ENCODE peak calls at places on chromosomes 6 and 20, in ten cellular contexts. H is adrenal gland, G is tibial nerve, D is IMR-90, T is esophagus squamous epithelium, B is gastrocnemius medialis, Q is ovary, J is HepG2, P is upper lobe of left lung, Y is transverse colon. S is an unnamed sample.

GRCh38 chr6:34836451-34836850 is 44.6 kb downstream of the BLTP3A start:
- DNase-seq in H (no peak), B (no peak), D (no peak), P (no peak), J (no peak), Q (no peak), Y (no peak), T (no peak), G (no peak), S (no peak)

GRCh38 chr6:107827541-107827940 is 3.4 kb upstream of the SCML4 start:
- DNase-seq in Q (no peak), H (no peak), P (no peak), J (no peak), G (no peak), D (no peak), B (no peak), Y (no peak), T (no peak), S (no peak)

GRCh38 chr6:80553071-80553740 is 446.7 kb downstream of the BCKDHB start:
- DNase-seq in T (no peak), H (no peak), Q (no peak), D (no peak), G (no peak), P (no peak), B (no peak), Y (no peak), J (no peak), S (peak; percentile 23)

GRCh38 chr6:86916393-86916792 is 20.9 kb upstream of the HTR1E start:
- DNase-seq in H (no peak), J (no peak), D (no peak), Y (no peak), P (no peak), Q (no peak), G (no peak), T (no peak), B (no peak), S (no peak)

GRCh38 chr6:1631251-1631650 is 21.5 kb downstream of the FOXC1 start:
- DNase-seq in G (no peak), D (no peak), T (no peak), Y (no peak), J (no peak), B (no peak), P (no peak), H (no peak), Q (no peak), S (no peak)

GRCh38 chr6:132060591-132060990 is 109.4 kb upstream of the CCN2 start:
- DNase-seq in Q (no peak), D (peak; percentile 97), J (peak; percentile 23), B (no peak), T (no peak), P (no peak), Y (no peak), H (no peak), G (no peak), S (no peak)

GRCh38 chr6:137879885-137880430 is 12.9 kb downstream of the TNFAIP3 start:
- DNase-seq in D (no peak), T (no peak), J (no peak), P (no peak), G (no peak), Q (no peak), Y (no peak), B (no peak), H (no peak), S (no peak)

GRCh38 chr6:166169549-166170421 is 2.1 kb upstream of the TBXT start:
- DNase-seq in P (no peak), H (no peak), B (no peak), J (no peak), D (no peak), T (no peak), Q (no peak), Y (no peak), G (no peak), S (no peak)

GRCh38 chr6:24718449-24719124 is 367 bp downstream of the C6orf62 start:
- DNase-seq in Q (no peak), H (no peak), P (no peak), D (no peak), Y (no peak), T (no peak), G (no peak), J (no peak), B (no peak), S (no peak)

GRCh38 chr6:24720131-24720603 is 1.2 kb upstream of the C6orf62 start:
- DNase-seq in Q (peak; percentile 75), Y (peak; percentile 70), G (no peak), B (peak; percentile 51), J (peak; percentile 32), P (peak; percentile 94), H (peak; percentile 52), T (no peak), D (peak; percentile 28), S (peak; percentile 72)

GRCh38 chr6:24720604-24721460 is 1.9 kb upstream of the C6orf62 start:
- DNase-seq in J (peak; percentile 100), G (peak; percentile 100), H (peak; percentile 100), P (peak; percentile 98), T (peak; percentile 98), Q (peak; percentile 100), B (peak; percentile 100), D (peak; percentile 100), Y (peak; percentile 100), S (peak; percentile 100)

GRCh38 chr6:24721461-24722215 is 2.7 kb upstream of the C6orf62 start:
- DNase-seq in H (peak; percentile 93), D (peak; percentile 86), P (peak; percentile 94), G (no peak), T (peak; percentile 87), Y (peak; percentile 90), B (no peak), J (no peak), Q (no peak), S (peak; percentile 92)

DNA sequence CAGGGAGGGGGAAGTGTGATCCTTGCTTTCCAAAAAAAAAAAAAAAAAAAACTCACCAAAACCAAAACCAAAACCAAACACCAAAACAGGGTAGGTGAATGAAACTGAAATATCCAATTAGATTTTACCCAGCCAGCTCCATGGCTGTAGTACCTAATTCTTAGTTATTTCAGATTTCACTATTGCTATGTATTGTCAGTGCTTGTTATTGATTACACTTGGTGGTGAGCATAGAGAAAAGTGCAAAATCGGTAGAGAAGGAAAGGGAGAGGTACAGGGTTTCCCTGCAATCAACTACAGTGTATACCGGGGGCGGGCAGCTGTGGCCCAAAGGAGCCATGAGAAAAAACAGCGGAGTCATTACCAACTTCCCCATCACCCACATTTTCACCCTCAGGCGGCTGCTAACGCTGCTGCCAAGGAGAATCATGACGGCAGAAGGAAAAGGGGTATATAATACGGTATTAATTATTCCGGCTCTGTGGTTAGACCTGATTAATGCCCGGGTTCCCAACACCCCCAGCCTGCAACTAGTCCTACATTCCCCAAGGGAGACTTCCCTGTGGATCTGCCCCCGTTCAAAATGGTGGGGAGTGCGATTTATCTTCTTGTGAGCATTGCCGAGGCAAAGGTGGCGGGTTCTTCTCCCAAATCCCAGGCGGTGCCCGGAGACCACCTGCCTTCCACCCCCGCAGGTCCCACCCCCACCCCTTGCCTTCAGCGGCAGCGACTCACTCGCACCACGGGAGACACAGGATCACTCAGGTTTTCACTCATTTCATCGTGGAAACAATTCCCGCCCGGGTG is at the start of gene C6orf62:
- DNase-seq in T (no peak), G (no peak), P (peak; percentile 24), D (peak; percentile 30), Q (peak; percentile 33), B (no peak), H (peak; percentile 44), J (no peak), Y (peak; percentile 41), S (peak; percentile 51)
- TF ChIP-seq POLR2A in T (no peak), G (no peak), P (no peak), D (no peak), Q (no peak), B (no peak), H (no peak), J (peak; percentile 52), Y (peak; percentile 8), S (no peak)

GRCh38 chr6:169020821-169021220 is 232.8 kb downstream of the THBS2 start:
- DNase-seq in P (no peak), T (no peak), D (no peak), J (no peak), H (no peak), G (no peak), Y (no peak), Q (no peak), B (no peak), S (no peak)

GRCh38 chr6:169023161-169023874 is 230.3 kb downstream of the THBS2 start:
- DNase-seq in J (no peak), H (no peak), G (no peak), Y (no peak), B (no peak), D (no peak), Q (no peak), T (no peak), P (no peak), S (no peak)

GRCh38 chr6:169022079-169022478 is 231.6 kb downstream of the THBS2 start:
- DNase-seq in G (no peak), J (no peak), H (no peak), Q (no peak), P (no peak), Y (no peak), T (no peak), D (no peak), B (no peak), S (no peak)

GRCh38 chr6:169026175-169026574 is 227.5 kb downstream of the THBS2 start:
- DNase-seq in G (no peak), T (no peak), J (no peak), H (no peak), D (no peak), Y (no peak), Q (no peak), P (no peak), B (no peak), S (no peak)

DNA sequence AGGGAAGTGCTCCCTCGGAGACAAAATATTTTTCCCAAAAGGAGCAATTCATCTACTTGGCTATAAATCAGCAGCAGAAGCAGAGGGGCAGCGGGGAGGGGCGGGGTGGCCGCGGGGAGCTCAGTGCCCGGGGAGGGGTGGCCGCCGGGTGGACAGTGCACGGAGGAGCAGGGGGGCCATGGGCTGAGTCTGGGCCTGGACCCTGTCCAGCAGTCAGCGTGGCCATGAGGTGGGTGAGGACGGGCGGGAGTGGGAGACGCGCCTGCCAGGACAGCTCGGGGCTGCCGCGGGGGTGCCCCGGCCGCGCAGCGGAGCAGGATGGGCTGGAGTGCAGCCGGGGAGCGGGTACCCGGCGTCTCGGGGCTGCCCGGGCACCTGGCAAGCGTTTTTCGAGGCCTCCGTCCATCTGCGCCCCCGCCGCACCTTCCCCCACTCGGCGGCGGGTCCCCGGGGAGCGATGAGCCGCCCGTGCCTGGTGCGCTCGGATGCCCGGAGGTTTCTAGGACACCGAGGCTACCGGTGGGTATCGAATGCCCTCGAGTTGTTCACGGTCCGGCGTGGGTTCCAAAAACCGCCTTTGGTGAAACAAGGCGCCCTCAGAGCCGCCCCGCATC is 229.5 kb downstream of the THBS2 start:
- DNase-seq in B (no peak), H (no peak), J (no peak), Y (no peak), D (no peak), P (peak; percentile 76), T (no peak), G (no peak), Q (no peak), S (no peak)
- H3K36me3 ChIP-seq in B (no peaks in the 10 kb centered on the region), H (no peaks in the 10 kb centered on the region), J (no peaks in the 10 kb centered on the region), Y (no peaks in the 10 kb centered on the region), D (no peaks in the 10 kb centered on the region), P (no peaks in the 10 kb centered on the region), T (no peaks in the 10 kb centered on the region), G (no peaks in the 10 kb centered on the region), Q (no peaks in the 10 kb centered on the region), S (no peaks in the 10 kb centered on the region)

GRCh38 chr6:71420693-71421328 is 132.2 kb downstream of the OGFRL1 start:
- DNase-seq in H (peak; percentile 96), Q (peak; percentile 93), Y (peak; percentile 84), P (peak; percentile 95), J (no peak), T (peak; percentile 4), D (peak; percentile 94), G (peak; percentile 90), B (peak; percentile 98), S (peak; percentile 98)
- TF ChIP-seq POLR2A in H (peak; percentile 84), Q (peak; percentile 63), Y (peak; percentile 77), P (peak; percentile 74), J (no peak), T (peak; percentile 88), D (peak; percentile 54), G (peak; percentile 95), B (peak; percentile 98), S (peak; percentile 99)

DNA sequence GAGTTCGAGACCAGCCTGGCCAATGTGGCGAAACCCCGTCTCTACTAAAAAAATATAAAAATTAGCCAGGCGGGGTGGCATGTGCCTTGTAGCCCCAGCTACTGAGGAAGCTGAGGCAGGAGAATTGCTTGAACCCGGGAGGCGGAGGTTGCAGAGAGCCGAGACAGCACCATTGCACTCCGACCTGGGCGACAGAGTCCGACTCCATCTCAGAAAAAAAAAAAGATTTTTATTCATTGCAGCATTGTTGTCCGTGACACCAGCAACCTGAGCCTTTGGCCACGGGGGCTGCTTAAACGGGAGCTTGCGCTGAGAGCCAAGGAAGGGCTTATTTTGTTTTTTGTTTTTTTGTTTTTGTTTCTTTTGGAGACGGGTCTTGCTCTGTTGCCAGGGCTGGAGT is 7.3 kb downstream of the ARFGAP1 start:
- DNase-seq in J (no peak), G (no peak), P (no peak), Y (no peak), B (no peak), D (no peak), Q (no peak), H (no peak), T (no peak), S (no peak)
- H3K36me3 ChIP-seq in J (peaks cover 54% of the 10 kb centered on the region), G (no peaks in the 10 kb centered on the region), P (peaks cover 94% of the 10 kb centered on the region), Y (no peaks in the 10 kb centered on the region), B (peaks cover 87% of the 10 kb centered on the region), D (peaks cover 82% of the 10 kb centered on the region), Q (no peaks in the 10 kb centered on the region), H (peaks cover 86% of the 10 kb centered on the region), T (peaks cover 96% of the 10 kb centered on the region), S (peaks cover 88% of the 10 kb centered on the region)